ENCODE peak calls at places on chromosomes 1 and 21, in nine cellular contexts. M, N, B, H, L, Z, E, K and A are unnamed samples.
A peak's percentile ranks its signal among the peaks of the same experiment; 100 is the strongest.

GRCh38 chr1:222786107-222786506 is 28.7 kb upstream of the DISP1 start:
- DNase-seq in M (no peak), N (no peak), B (no peak), H (peak; percentile 59), L (no peak), Z (no peak), E (no peak), K (no peak), A (no peak)

GRCh38 chr1:153638261-153638660 is 4.4 kb downstream of the CHTOP start:
- DNase-seq in M (no peak), N (no peak), B (no peak), H (no peak), L (no peak), Z (no peak), E (no peak), K (no peak), A (no peak)

GRCh38 chr1:181086926-181087325 is 1.6 kb upstream of the IER5 start:
- DNase-seq in M (peak; percentile 80), N (no peak), B (no peak), H (peak; percentile 52), L (no peak), Z (no peak), E (peak; percentile 73), K (no peak), A (no peak)

GRCh38 chr1:184929711-184930202 is 44.6 kb downstream of the NIBAN1 start:
- DNase-seq in M (no peak), N (no peak), B (no peak), H (peak; percentile 43), L (no peak), Z (no peak), E (no peak), K (no peak), A (peak; percentile 93)

GRCh38 chr1:50829010-50829958 is 130.8 kb downstream of the FAF1 start:
- DNase-seq in M (no peak), N (no peak), B (no peak), H (peak; percentile 55), L (no peak), Z (no peak), E (no peak), K (no peak), A (no peak)

GRCh38 chr1:212514782-212515181 is 82.1 kb downstream of the NENF start:
- DNase-seq in M (no peak), N (no peak), B (no peak), H (peak; percentile 27), L (no peak), Z (no peak), E (no peak), K (no peak), A (no peak)

GRCh38 chr21:44370027-44370735 is 16.8 kb downstream of the TRPM2 start:
- DNase-seq in M (peak; percentile 7), N (peak; percentile 4), B (no peak), H (peak; percentile 2), L (no peak), Z (peak; percentile 67), E (peak; percentile 24), K (no peak), A (no peak)

GRCh38 chr1:115401676-115402075 is 63.6 kb upstream of the NGF start:
- DNase-seq in M (no peak), N (no peak), B (no peak), H (no peak), L (no peak), Z (no peak), E (no peak), K (no peak), A (no peak)

GRCh38 chr1:226118357-226118756 is 55.8 kb downstream of the H3-3A start:
- DNase-seq in M (no peak), N (no peak), B (no peak), H (no peak), L (no peak), Z (no peak), E (no peak), K (no peak), A (no peak)

DNA sequence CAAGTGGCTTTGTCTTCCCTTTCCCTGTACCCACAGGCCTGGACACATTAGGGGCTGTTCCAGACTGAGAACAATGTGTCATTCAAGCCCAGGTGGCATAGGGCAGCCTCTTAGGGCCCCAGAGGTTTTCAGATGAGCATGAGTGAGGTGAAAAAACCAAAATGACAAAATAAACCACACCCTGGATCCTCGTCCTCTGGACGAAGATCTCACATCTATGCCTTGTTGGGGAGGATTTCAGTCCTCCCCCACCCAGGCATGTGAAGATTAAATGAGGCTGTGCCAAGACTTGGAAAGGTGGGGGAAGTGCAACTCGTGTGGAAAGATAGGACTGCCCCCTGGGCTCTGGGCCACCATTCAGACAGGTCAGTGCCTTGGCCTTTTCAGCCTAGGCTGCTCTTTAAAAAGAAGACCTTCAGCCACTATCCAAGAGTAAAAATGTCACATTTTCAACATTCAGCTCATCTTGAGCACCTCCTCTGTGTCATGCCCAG is 32.8 kb upstream of the IL19 start:
- DNase-seq in M (no peak), N (no peak), B (peak; percentile 85), H (peak; percentile 30), L (no peak), Z (no peak), E (no peak), K (peak; percentile 16), A (no peak)
- H3K27ac ChIP-seq in M (no peak overlapping the region), N (peak overlapping the region; percentile 54), B (peak overlapping the region; percentile 53), H (peak overlapping the region; percentile 78), L (no peak overlapping the region), Z (no peak overlapping the region), E (no peak overlapping the region), K (no peak overlapping the region), A (no peak overlapping the region)

DNA sequence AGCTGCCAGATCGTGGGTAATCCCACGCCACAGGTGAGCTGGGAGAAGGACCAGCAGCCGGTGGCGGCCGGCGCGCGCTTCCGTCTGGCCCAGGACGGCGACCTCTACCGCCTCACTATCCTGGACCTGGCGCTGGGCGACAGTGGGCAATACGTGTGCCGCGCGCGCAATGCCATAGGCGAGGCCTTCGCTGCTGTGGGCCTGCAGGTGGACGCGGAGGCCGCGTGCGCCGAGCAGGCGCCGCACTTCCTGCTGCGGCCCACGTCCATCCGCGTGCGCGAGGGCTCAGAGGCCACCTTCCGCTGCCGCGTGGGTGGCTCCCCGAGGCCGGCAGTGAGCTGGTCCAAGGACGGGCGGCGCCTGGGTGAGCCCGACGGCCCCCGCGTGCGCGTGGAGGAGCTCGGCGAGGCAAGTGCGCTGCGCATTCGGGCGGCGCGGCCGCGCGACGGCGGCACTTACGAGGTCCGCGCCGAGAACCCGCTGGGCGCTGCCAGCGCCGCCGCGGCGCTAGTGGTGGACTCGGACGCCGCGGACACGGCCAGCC is 4.1 kb downstream of the OBSCN start:
- DNase-seq in M (no peak), N (no peak), B (no peak), H (no peak), L (no peak), Z (no peak), E (no peak), K (no peak), A (no peak)
- H3K27ac ChIP-seq in M (no peak overlapping the region), N (no peak overlapping the region), B (no peak overlapping the region), H (peak overlapping the region; percentile 97), L (no peak overlapping the region), Z (no peak overlapping the region), E (no peak overlapping the region), K (no peak overlapping the region), A (no peak overlapping the region)

DNA sequence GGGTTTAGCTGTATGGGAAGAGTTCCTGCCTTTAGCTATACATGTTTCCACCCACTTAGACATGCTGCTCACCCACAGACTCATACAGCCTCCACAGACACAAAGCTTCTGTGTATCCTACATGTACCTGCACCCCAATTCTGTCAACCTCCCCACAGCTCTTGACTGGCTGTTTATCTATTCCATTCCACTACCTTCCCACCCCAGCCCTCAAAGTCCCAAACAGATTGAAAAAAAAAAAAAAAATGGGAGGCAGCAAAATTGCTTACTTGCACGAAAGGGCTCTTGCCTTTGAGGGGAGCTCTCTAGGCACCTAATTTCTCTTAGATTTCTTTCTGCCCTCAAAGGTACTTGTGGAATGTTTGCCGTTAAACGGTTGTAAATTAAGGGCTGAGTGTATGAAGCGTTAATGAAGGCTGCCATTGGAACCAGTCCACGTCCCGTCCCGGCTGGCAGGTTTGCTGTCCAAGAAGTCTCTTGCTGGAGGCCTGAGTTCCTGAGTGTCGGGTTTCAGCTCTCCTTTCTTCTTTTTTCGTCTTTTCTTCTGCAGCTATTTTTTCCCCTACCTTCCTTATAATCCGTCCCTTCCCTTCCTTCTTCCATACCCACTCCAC is 43.6 kb downstream of the PBX1 start:
- DNase-seq in M (peak; percentile 52), N (peak; percentile 45), B (no peak), H (peak; percentile 71), L (no peak), Z (peak; percentile 68), E (no peak), K (peak; percentile 61), A (peak; percentile 81)
- H3K27ac ChIP-seq in M (peak overlapping the region; percentile 44), N (peak overlapping the region; percentile 65), B (no peak overlapping the region), H (peak overlapping the region; percentile 87), L (peak overlapping the region; percentile 12), Z (peak overlapping the region; percentile 27), E (peak overlapping the region; percentile 79), K (peak overlapping the region; percentile 65), A (peak overlapping the region; percentile 78)

DNA sequence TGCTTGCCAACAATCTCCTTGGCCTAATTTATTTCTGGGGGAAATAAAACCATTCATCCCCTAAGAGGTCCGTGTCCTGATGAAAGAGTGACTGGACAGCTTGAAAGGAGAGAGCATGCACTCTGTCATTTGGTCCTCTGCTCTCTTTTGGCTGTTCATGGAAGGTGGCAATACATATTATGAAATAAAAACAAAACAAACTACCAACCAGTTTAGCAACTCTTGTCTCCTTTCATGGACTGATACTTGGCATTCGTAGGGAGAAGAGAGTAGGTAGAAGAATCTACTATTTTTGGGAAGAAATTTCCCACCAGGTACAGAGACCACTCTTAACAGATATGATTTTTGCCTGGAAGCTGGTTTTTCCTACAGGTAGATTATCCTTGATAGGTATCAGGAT is 746 bp upstream of the C1orf116 start:
- DNase-seq in M (no peak), N (no peak), B (no peak), H (no peak), L (no peak), Z (no peak), E (no peak), K (no peak), A (no peak)
- H3K27ac ChIP-seq in M (no peak overlapping the region), N (no peak overlapping the region), B (no peak overlapping the region), H (no peak overlapping the region), L (no peak overlapping the region), Z (no peak overlapping the region), E (peak overlapping the region; percentile 89), K (peak overlapping the region; percentile 64), A (peak overlapping the region; percentile 94)

DNA sequence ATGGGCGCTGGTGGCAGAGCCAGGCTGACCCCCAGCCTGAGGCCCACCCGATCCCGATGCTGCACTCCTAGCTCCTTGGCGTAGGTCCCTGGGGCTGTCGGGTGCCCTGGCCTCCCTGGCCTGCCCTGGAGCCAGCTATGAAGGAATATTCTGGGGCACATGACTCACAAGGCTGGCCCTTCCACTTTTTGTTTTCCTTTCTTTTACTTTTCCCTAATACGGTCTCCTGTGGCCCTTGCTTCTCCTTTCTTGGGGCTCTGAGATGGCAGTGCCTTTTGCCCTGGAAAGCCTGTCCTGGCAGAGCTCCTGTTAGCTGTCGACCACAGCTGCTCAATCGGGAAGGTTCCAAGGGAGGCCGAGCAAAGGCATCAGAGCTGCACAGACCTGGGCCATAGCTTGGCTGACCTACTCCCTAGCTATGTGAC is 22.1 kb downstream of the ARHGEF10L start:
- DNase-seq in M (no peak), N (peak; percentile 57), B (no peak), H (peak; percentile 44), L (no peak), Z (no peak), E (no peak), K (no peak), A (no peak)
- H3K27ac ChIP-seq in M (peak overlapping the region; percentile 22), N (peak overlapping the region; percentile 81), B (no peak overlapping the region), H (peak overlapping the region; percentile 28), L (peak overlapping the region; percentile 77), Z (peak overlapping the region; percentile 49), E (peak overlapping the region; percentile 61), K (peak overlapping the region; percentile 47), A (peak overlapping the region; percentile 80)